ENCODE peak calls at places on chromosomes 4 and X, in five cellular contexts. One of them, this sample, is unnamed.

GRCh38 chr4:6924361-6924779 is 14.7 kb downstream of the TBC1D14 start:
- DNase-seq in suprapubic skin: no peak
- DNase-seq in lung: no peak
- DNase-seq in kidney: no peak
- DNase-seq in fibroblast of lung: no peak
- DNase-seq in this sample: no peak

GRCh38 chr4:133968174-133968573 is 233.4 kb downstream of the PABPC4L start:
- DNase-seq in suprapubic skin: no peak
- DNase-seq in lung: no peak
- DNase-seq in kidney: no peak
- DNase-seq in fibroblast of lung: no peak
- DNase-seq in this sample: no peak

GRCh38 chr4:42445038-42445437 is 47.8 kb downstream of the SHISA3 start:
- DNase-seq in suprapubic skin: no peak
- DNase-seq in lung: no peak
- DNase-seq in kidney: no peak
- DNase-seq in fibroblast of lung: no peak
- DNase-seq in this sample: no peak

GRCh38 chr4:37101686-37102085 is 142.9 kb upstream of the NWD2 start:
- DNase-seq in suprapubic skin: no peak
- DNase-seq in lung: no peak
- DNase-seq in kidney: no peak
- DNase-seq in fibroblast of lung: no peak
- DNase-seq in this sample: no peak

GRCh38 chrX:22365460-22365859 is 92.7 kb downstream of the CBLL2 start:
- DNase-seq in suprapubic skin: no peak
- DNase-seq in lung: no peak
- DNase-seq in kidney: no peak
- DNase-seq in fibroblast of lung: peak
- DNase-seq in this sample: peak

GRCh38 chrX:107773906-107774435 is 1.6 kb downstream of the TSC22D3 start:
- DNase-seq in suprapubic skin: no peak
- DNase-seq in lung: no peak
- DNase-seq in kidney: no peak
- DNase-seq in fibroblast of lung: no peak
- DNase-seq in this sample: no peak

GRCh38 chr4:81833596-81833995 is 361.9 kb upstream of the RASGEF1B start:
- DNase-seq in suprapubic skin: no peak
- DNase-seq in lung: no peak
- DNase-seq in kidney: no peak
- DNase-seq in fibroblast of lung: no peak
- DNase-seq in this sample: no peak

GRCh38 chrX:113269203-113269602 is 428.6 kb upstream of the AMOT start:
- DNase-seq in suprapubic skin: no peak
- DNase-seq in lung: no peak
- DNase-seq in kidney: no peak
- DNase-seq in fibroblast of lung: no peak
- DNase-seq in this sample: no peak

GRCh38 chr4:117479673-117480072 is 394.3 kb upstream of the TRAM1L1 start:
- DNase-seq in suprapubic skin: no peak
- DNase-seq in lung: no peak
- DNase-seq in kidney: no peak
- DNase-seq in fibroblast of lung: no peak
- DNase-seq in this sample: no peak

GRCh38 chrX:12241026-12241425 is 102.8 kb downstream of the FRMPD4 start:
- DNase-seq in suprapubic skin: no peak
- DNase-seq in lung: no peak
- DNase-seq in kidney: no peak
- DNase-seq in fibroblast of lung: no peak
- DNase-seq in this sample: no peak

GRCh38 chr4:146945556-146946374 is at the start of gene TTC29:
- DNase-seq in suprapubic skin: peak
- DNase-seq in lung: peak
- DNase-seq in kidney: peak
- DNase-seq in fibroblast of lung: peak
- DNase-seq in this sample: peak

GRCh38 chrX:74613350-74614192 is 853 bp downstream of the RLIM start:
- DNase-seq in suprapubic skin: no peak
- DNase-seq in lung: no peak
- DNase-seq in kidney: peak
- DNase-seq in fibroblast of lung: peak
- DNase-seq in this sample: no peak

GRCh38 chr4:169068423-169068822 is 58.4 kb upstream of the CBR4 start:
- DNase-seq in suprapubic skin: no peak
- DNase-seq in lung: no peak
- DNase-seq in kidney: no peak
- DNase-seq in fibroblast of lung: no peak
- DNase-seq in this sample: no peak

GRCh38 chrX:121562616-121563015 is 515.2 kb downstream of the GLUD2 start:
- DNase-seq in suprapubic skin: no peak
- DNase-seq in lung: no peak
- DNase-seq in kidney: no peak
- DNase-seq in fibroblast of lung: no peak
- DNase-seq in this sample: no peak

GRCh38 chr4:149708513-149709175 is 107.0 kb downstream of the IQCM start:
- DNase-seq in suprapubic skin: no peak
- DNase-seq in lung: no peak
- DNase-seq in kidney: no peak
- DNase-seq in fibroblast of lung: peak
- DNase-seq in this sample: peak

GRCh38 chrX:115093206-115093605 is 75.8 kb upstream of the IL13RA2 start:
- DNase-seq in suprapubic skin: no peak
- DNase-seq in lung: no peak
- DNase-seq in kidney: no peak
- DNase-seq in fibroblast of lung: no peak
- DNase-seq in this sample: no peak

GRCh38 chrX:95056901-95057300 is 1382.9 kb downstream of the FAM133A start:
- DNase-seq in suprapubic skin: no peak
- DNase-seq in lung: no peak
- DNase-seq in kidney: no peak
- DNase-seq in fibroblast of lung: peak
- DNase-seq in this sample: no peak

GRCh38 chr4:87932718-87933136 is 42.8 kb upstream of the SPP1 start:
- DNase-seq in suprapubic skin: no peak
- DNase-seq in lung: no peak
- DNase-seq in kidney: no peak
- DNase-seq in fibroblast of lung: no peak
- DNase-seq in this sample: no peak

GRCh38 chrX:149629730-149630387 is 1.7 kb downstream of the TMEM185A start:
- DNase-seq in suprapubic skin: no peak
- DNase-seq in lung: no peak
- DNase-seq in kidney: no peak
- DNase-seq in fibroblast of lung: no peak
- DNase-seq in this sample: no peak

GRCh38 chrX:9988762-9989161 is 21.6 kb downstream of the CLDN34 start:
- DNase-seq in suprapubic skin: no peak
- DNase-seq in lung: no peak
- DNase-seq in kidney: no peak
- DNase-seq in fibroblast of lung: peak
- DNase-seq in this sample: no peak

GRCh38 chr4:75542824-75543223 is 13.0 kb upstream of the ODAPH start:
- DNase-seq in suprapubic skin: no peak
- DNase-seq in lung: no peak
- DNase-seq in kidney: no peak
- DNase-seq in fibroblast of lung: peak
- DNase-seq in this sample: peak

GRCh38 chr4:14856076-14856926 is 146.0 kb upstream of the CPEB2 start:
- DNase-seq in suprapubic skin: peak
- DNase-seq in lung: peak
- DNase-seq in kidney: peak
- DNase-seq in fibroblast of lung: peak
- DNase-seq in this sample: peak

GRCh38 chr4:139633661-139634060 is 32.0 kb upstream of the MGST2 start:
- DNase-seq in suprapubic skin: no peak
- DNase-seq in lung: no peak
- DNase-seq in kidney: no peak
- DNase-seq in fibroblast of lung: peak
- DNase-seq in this sample: no peak

GRCh38 chr4:84899616-84900015 is 66.9 kb downstream of the WDFY3 start:
- DNase-seq in suprapubic skin: no peak
- DNase-seq in lung: no peak
- DNase-seq in kidney: no peak
- DNase-seq in fibroblast of lung: no peak
- DNase-seq in this sample: no peak

GRCh38 chr4:84897516-84897915 is 69.0 kb downstream of the WDFY3 start:
- DNase-seq in suprapubic skin: no peak
- DNase-seq in lung: no peak
- DNase-seq in kidney: no peak
- DNase-seq in fibroblast of lung: no peak
- DNase-seq in this sample: no peak

GRCh38 chr4:84905646-84906045 is 60.8 kb downstream of the WDFY3 start:
- DNase-seq in suprapubic skin: no peak
- DNase-seq in lung: no peak
- DNase-seq in kidney: no peak
- DNase-seq in fibroblast of lung: no peak
- DNase-seq in this sample: no peak

GRCh38 chr4:84901745-84902283 is 64.7 kb downstream of the WDFY3 start:
- DNase-seq in suprapubic skin: no peak
- DNase-seq in lung: no peak
- DNase-seq in kidney: no peak
- DNase-seq in fibroblast of lung: no peak
- DNase-seq in this sample: no peak

GRCh38 chr4:84901173-84901572 is 65.3 kb downstream of the WDFY3 start:
- DNase-seq in suprapubic skin: no peak
- DNase-seq in lung: no peak
- DNase-seq in kidney: no peak
- DNase-seq in fibroblast of lung: no peak
- DNase-seq in this sample: no peak
- TF ChIP-seq CTCF in suprapubic skin: no peak
- TF ChIP-seq CTCF in lung: no peak
- TF ChIP-seq CTCF in kidney: no peak
- TF ChIP-seq CTCF in fibroblast of lung: no peak
- TF ChIP-seq CTCF in this sample: no peak

GRCh38 chr4:17785858-17786257 is 4.4 kb upstream of the FAM184B start:
- DNase-seq in suprapubic skin: no peak
- DNase-seq in lung: no peak
- DNase-seq in kidney: no peak
- DNase-seq in fibroblast of lung: no peak
- DNase-seq in this sample: no peak

GRCh38 chr4:17781831-17782287 is 438 bp upstream of the FAM184B start:
- DNase-seq in suprapubic skin: no peak
- DNase-seq in lung: no peak
- DNase-seq in kidney: no peak
- DNase-seq in fibroblast of lung: no peak
- DNase-seq in this sample: no peak

GRCh38 chr4:17781072-17781830 is at the start of gene FAM184B:
- DNase-seq in suprapubic skin: no peak
- DNase-seq in lung: no peak
- DNase-seq in kidney: peak
- DNase-seq in fibroblast of lung: no peak
- DNase-seq in this sample: no peak

GRCh38 chr4:17778431-17778830 is 3.0 kb downstream of the FAM184B start:
- DNase-seq in suprapubic skin: no peak
- DNase-seq in lung: no peak
- DNase-seq in kidney: no peak
- DNase-seq in fibroblast of lung: no peak
- DNase-seq in this sample: no peak

GRCh38 chr4:17780461-17781071 is 855 bp downstream of the FAM184B start:
- DNase-seq in suprapubic skin: no peak
- DNase-seq in lung: peak
- DNase-seq in kidney: no peak
- DNase-seq in fibroblast of lung: no peak
- DNase-seq in this sample: no peak
- H3K4me3 ChIP-seq in suprapubic skin: peak
- H3K4me3 ChIP-seq in lung: no peak
- H3K4me3 ChIP-seq in kidney: peak
- H3K4me3 ChIP-seq in fibroblast of lung: peak
- H3K4me3 ChIP-seq in this sample: peak

DNA sequence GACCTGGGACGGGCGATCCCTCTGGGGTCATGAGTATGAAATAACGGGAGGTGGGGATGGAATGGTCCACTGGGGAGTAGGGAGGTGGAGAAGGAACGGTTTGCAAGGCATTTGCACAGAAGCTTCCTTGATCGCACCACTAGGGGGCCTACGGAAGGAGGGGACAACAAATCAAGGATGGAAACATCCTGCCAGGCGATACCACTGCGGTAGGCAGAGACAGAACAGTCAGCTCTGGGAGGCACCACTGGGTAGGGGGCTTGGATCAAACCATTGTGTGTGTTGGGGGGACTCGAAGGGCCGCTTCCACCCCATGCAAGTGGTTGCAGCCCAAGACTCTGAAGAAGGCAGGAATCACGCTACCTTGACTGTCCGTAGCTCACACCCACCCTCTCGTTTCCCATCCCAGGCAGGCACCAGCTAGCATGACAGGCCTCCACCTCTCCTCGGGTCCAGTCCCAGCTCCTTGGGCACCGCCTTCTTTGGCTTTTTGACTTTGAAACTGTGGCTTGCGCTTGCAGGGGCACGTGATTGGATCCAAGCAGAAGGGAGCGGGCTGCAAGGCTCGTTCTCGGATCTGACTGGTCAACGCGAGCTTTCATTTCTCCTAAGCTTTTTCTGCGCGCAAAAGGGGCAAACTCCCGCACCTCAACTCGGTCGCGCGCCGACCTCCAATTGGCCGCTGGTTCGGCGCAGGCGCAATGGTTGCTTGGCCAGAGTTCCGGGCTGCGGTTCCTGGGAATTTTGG is 28.4 kb downstream of the GAGE1 start:
- DNase-seq in suprapubic skin: no peak
- DNase-seq in lung: no peak
- DNase-seq in kidney: no peak
- DNase-seq in fibroblast of lung: no peak
- DNase-seq in this sample: no peak
- TF ChIP-seq CTCF in suprapubic skin: no peak
- TF ChIP-seq CTCF in lung: no peak
- TF ChIP-seq CTCF in kidney: peak
- TF ChIP-seq CTCF in fibroblast of lung: no peak
- TF ChIP-seq CTCF in this sample: no peak

GRCh38 chr4:8600266-8600665 is 7.7 kb downstream of the CPZ start:
- DNase-seq in suprapubic skin: no peak
- DNase-seq in lung: no peak
- DNase-seq in kidney: no peak
- DNase-seq in fibroblast of lung: no peak
- DNase-seq in this sample: no peak

GRCh38 chr4:8598391-8599090 is 6.0 kb downstream of the CPZ start:
- DNase-seq in suprapubic skin: no peak
- DNase-seq in lung: no peak
- DNase-seq in kidney: no peak
- DNase-seq in fibroblast of lung: no peak
- DNase-seq in this sample: no peak

GRCh38 chr4:8599657-8600056 is 7.1 kb downstream of the CPZ start:
- DNase-seq in suprapubic skin: no peak
- DNase-seq in lung: no peak
- DNase-seq in kidney: no peak
- DNase-seq in fibroblast of lung: peak
- DNase-seq in this sample: peak

GRCh38 chr4:8597791-8598190 is 5.2 kb downstream of the CPZ start:
- DNase-seq in suprapubic skin: no peak
- DNase-seq in lung: no peak
- DNase-seq in kidney: no peak
- DNase-seq in fibroblast of lung: no peak
- DNase-seq in this sample: no peak

DNA sequence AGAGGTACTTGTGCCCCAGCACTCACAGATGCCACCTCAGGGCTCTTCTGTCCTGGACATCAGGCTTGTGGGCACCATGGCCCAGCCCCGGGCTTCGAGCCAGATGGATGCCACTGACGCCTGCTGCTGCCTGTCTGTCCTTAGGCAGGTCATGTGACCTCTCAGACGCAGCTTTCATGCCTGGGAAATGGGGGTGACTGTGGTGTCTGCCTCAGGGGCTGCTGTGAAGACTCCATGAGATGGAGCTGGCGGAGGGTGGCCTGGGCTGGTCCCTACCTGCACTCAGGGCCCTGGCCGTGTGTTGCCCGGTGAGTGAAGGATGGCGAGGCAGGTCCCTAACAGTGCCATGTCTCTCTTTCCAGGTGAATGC is 6.5 kb downstream of the CPZ start:
- DNase-seq in suprapubic skin: no peak
- DNase-seq in lung: no peak
- DNase-seq in kidney: no peak
- DNase-seq in fibroblast of lung: no peak
- DNase-seq in this sample: no peak
- H3K4me3 ChIP-seq in suprapubic skin: no peak
- H3K4me3 ChIP-seq in lung: no peak
- H3K4me3 ChIP-seq in kidney: no peak
- H3K4me3 ChIP-seq in fibroblast of lung: no peak
- H3K4me3 ChIP-seq in this sample: no peak

This sample was measured in AG09309.